ENCODE peak calls at places on chromosomes 5 and 9, in seven cellular contexts. Q is tibial nerve, F is colonic mucosa, G is mammary epithelial cell, R is skeletal muscle cell, D is Right ventricle myocardium superior, I is mucosa of gallbladder. P is an unnamed sample.

GRCh38 chr9:25964239-25964638 is 286.0 kb upstream of the TUSC1 start:
- DNase-seq in Q (no peak), F (peak), G (peak), R (peak), D (no peak), I (peak), P (peak)

GRCh38 chr9:13948037-13948436 is 365.9 kb downstream of the NFIB start:
- DNase-seq in Q (no peak), F (no peak), G (no peak), R (no peak), D (no peak), I (no peak), P (no peak)

GRCh38 chr5:126755593-126755992 is 21.3 kb upstream of the LMNB1 start:
- DNase-seq in Q (no peak), F (no peak), G (no peak), R (no peak), D (no peak), I (no peak), P (no peak)

GRCh38 chr9:70563437-70564204 is 149.2 kb upstream of the KLF9 start:
- DNase-seq in Q (no peak), F (no peak), G (peak), R (peak), D (no peak), I (peak), P (no peak)

GRCh38 chr5:399296-400281 is 43.4 kb upstream of the EXOC3 start:
- DNase-seq in Q (peak), F (peak), G (peak), R (peak), D (peak), I (peak), P (no peak)

GRCh38 chr9:125746774-125747052 is 460 bp upstream of the PBX3 start:
- DNase-seq in Q (no peak), F (no peak), G (no peak), R (no peak), D (no peak), I (no peak), P (no peak)

GRCh38 chr5:57033103-57033502 is 81.2 kb upstream of the MIER3 start:
- DNase-seq in Q (no peak), F (peak), G (peak), R (no peak), D (no peak), I (peak), P (no peak)

GRCh38 chr5:133820516-133820915 is 147.9 kb downstream of the C5orf15 start:
- DNase-seq in Q (no peak), F (no peak), G (no peak), R (no peak), D (no peak), I (no peak), P (no peak)

GRCh38 chr9:119959846-119960545 is 590.8 kb upstream of the BRINP1 start:
- DNase-seq in Q (no peak), F (no peak), G (no peak), R (no peak), D (no peak), I (no peak), P (no peak)

GRCh38 chr5:127227881-127228280 is 62.7 kb upstream of the MEGF10 start:
- DNase-seq in Q (no peak), F (no peak), G (no peak), R (no peak), D (no peak), I (no peak), P (no peak)

GRCh38 chr9:71758785-71759184 is 9.5 kb downstream of the CEMIP2 start:
- DNase-seq in Q (no peak), F (peak), G (peak), R (no peak), D (no peak), I (peak), P (no peak)

GRCh38 chr9:20382460-20383071 is 239.7 kb downstream of the MLLT3 start:
- DNase-seq in Q (no peak), F (no peak), G (no peak), R (peak), D (no peak), I (no peak), P (no peak)

GRCh38 chr9:131042666-131043065 is 33.7 kb downstream of the LAMC3 start:
- DNase-seq in Q (no peak), F (no peak), G (no peak), R (no peak), D (no peak), I (no peak), P (no peak)

GRCh38 chr9:120711841-120712538 is 2.3 kb downstream of the MEGF9 start:
- DNase-seq in Q (no peak), F (no peak), G (peak), R (no peak), D (no peak), I (no peak), P (no peak)

GRCh38 chr9:14353222-14354056 is 39.5 kb upstream of the NFIB start:
- DNase-seq in Q (peak), F (peak), G (peak), R (no peak), D (peak), I (peak), P (peak)

GRCh38 chr9:101369286-101369685 is 15.5 kb downstream of the BAAT start:
- DNase-seq in Q (no peak), F (no peak), G (no peak), R (no peak), D (no peak), I (no peak), P (no peak)

GRCh38 chr5:172749881-172750608 is 20.9 kb downstream of the DUSP1 start:
- DNase-seq in Q (no peak), F (no peak), G (no peak), R (no peak), D (peak), I (no peak), P (no peak)

GRCh38 chr9:71884005-71884404 is 27.0 kb downstream of the ABHD17B start:
- DNase-seq in Q (no peak), F (no peak), G (no peak), R (no peak), D (no peak), I (no peak), P (no peak)

GRCh38 chr5:96079075-96079474 is 117.4 kb upstream of the ELL2 start:
- DNase-seq in Q (no peak), F (no peak), G (peak), R (peak), D (no peak), I (no peak), P (no peak)

GRCh38 chr9:92734931-92735906 is 29.4 kb downstream of the BICD2 start:
- DNase-seq in Q (no peak), F (no peak), G (no peak), R (no peak), D (no peak), I (no peak), P (no peak)

GRCh38 chr5:138391859-138392386 is 39.4 kb downstream of the KDM3B start:
- DNase-seq in Q (no peak), F (no peak), G (peak), R (peak), D (peak), I (no peak), P (no peak)

GRCh38 chr9:120609636-120610035 is 29.7 kb upstream of the CDK5RAP2 start:
- DNase-seq in Q (no peak), F (no peak), G (no peak), R (no peak), D (no peak), I (no peak), P (no peak)

GRCh38 chr9:137236936-137237421 is 4.1 kb upstream of the TUBB4B start:
- DNase-seq in Q (no peak), F (no peak), G (no peak), R (no peak), D (no peak), I (no peak), P (no peak)

GRCh38 chr9:106419737-106420136 is 443.2 kb upstream of the ZNF462 start:
- DNase-seq in Q (no peak), F (no peak), G (no peak), R (no peak), D (no peak), I (no peak), P (no peak)

GRCh38 chr9:34809504-34810186 is 99.7 kb upstream of the CCL21 start:
- DNase-seq in Q (no peak), F (no peak), G (peak), R (no peak), D (peak), I (no peak), P (no peak)

GRCh38 chr9:134564431-134565170 is 77.0 kb upstream of the COL5A1 start:
- DNase-seq in Q (no peak), F (peak), G (no peak), R (peak), D (no peak), I (no peak), P (no peak)

GRCh38 chr9:78668148-78668825 is 371.4 kb downstream of the PSAT1 start:
- DNase-seq in Q (no peak), F (no peak), G (peak), R (no peak), D (no peak), I (no peak), P (no peak)

P was measured in Caco-2.